ENCODE peak calls at places on chromosomes 11 and 22, in five cellular contexts. G is colonic mucosa, T is right lobe of liver, C is SJSA1, K is uterus. U is an unnamed sample.

GRCh38 chr11:95584589-95584988 is 205.0 kb downstream of the FAM76B start:
- DNase-seq in K (no peak), G (no peak), T (no peak), C (no peak), U (no peak)

GRCh38 chr11:130872102-130872501 is 44.2 kb downstream of the SNX19 start:
- DNase-seq in T (no peak), C (no peak), K (no peak), G (no peak), U (no peak)

GRCh38 chr11:46305295-46305694 is 27.8 kb downstream of the CREB3L1 start:
- DNase-seq in G (no peak), K (no peak), C (no peak), T (no peak), U (no peak)

GRCh38 chr11:102933627-102934026 is 21.9 kb downstream of the MMP13 start:
- DNase-seq in T (no peak), K (no peak), G (no peak), C (no peak), U (no peak)

GRCh38 chr11:36016263-36016662 is 72.4 kb downstream of the LDLRAD3 start:
- DNase-seq in T (no peak), K (no peak), C (no peak), G (no peak), U (no peak)

GRCh38 chr11:37957717-37958116 is 1359.7 kb upstream of the RAG2 start:
- DNase-seq in K (no peak), G (no peak), C (no peak), T (no peak), U (no peak)

GRCh38 chr11:119664063-119664572 is 64.9 kb downstream of the NECTIN1 start:
- DNase-seq in G (peak; percentile 38), T (no peak), C (no peak), K (no peak), U (no peak)

GRCh38 chr11:108780119-108780518 is 115.2 kb downstream of the DDX10 start:
- DNase-seq in G (no peak), K (no peak), C (no peak), T (no peak), U (no peak)

GRCh38 chr22:29158546-29158945 is 47.1 kb upstream of the EMID1 start:
- DNase-seq in G (no peak), C (no peak), K (no peak), T (no peak), U (no peak)

GRCh38 chr11:46918087-46918751 is at the start of gene LRP4:
- DNase-seq in K (peak; percentile 62), G (peak; percentile 62), T (peak; percentile 57), C (no peak), U (no peak)

GRCh38 chr11:112469376-112469775 is 208.7 kb upstream of the PLET1 start:
- DNase-seq in K (no peak), G (no peak), C (no peak), T (no peak), U (no peak)

GRCh38 chr11:134613646-134614045 is 201.6 kb upstream of the B3GAT1 start:
- DNase-seq in T (no peak), C (no peak), K (no peak), G (no peak), U (no peak)

GRCh38 chr11:16001899-16002426 is 354.4 kb downstream of the SOX6 start:
- DNase-seq in C (peak; percentile 87), K (no peak), T (no peak), G (peak; percentile 24), U (no peak)

GRCh38 chr11:85826096-85826855 is 15.3 kb upstream of the SYTL2 start:
- DNase-seq in T (peak; percentile 58), K (peak; percentile 53), C (no peak), G (no peak), U (no peak)

GRCh38 chr11:85828640-85828978 is 17.7 kb upstream of the SYTL2 start:
- DNase-seq in T (no peak), G (no peak), K (no peak), C (no peak), U (no peak)

GRCh38 chr11:85825590-85825989 is 14.6 kb upstream of the SYTL2 start:
- DNase-seq in G (no peak), C (no peak), T (no peak), K (no peak), U (no peak)

GRCh38 chr11:85829172-85829571 is 18.2 kb upstream of the SYTL2 start:
- DNase-seq in G (no peak), C (no peak), T (no peak), K (no peak), U (no peak)

DNA sequence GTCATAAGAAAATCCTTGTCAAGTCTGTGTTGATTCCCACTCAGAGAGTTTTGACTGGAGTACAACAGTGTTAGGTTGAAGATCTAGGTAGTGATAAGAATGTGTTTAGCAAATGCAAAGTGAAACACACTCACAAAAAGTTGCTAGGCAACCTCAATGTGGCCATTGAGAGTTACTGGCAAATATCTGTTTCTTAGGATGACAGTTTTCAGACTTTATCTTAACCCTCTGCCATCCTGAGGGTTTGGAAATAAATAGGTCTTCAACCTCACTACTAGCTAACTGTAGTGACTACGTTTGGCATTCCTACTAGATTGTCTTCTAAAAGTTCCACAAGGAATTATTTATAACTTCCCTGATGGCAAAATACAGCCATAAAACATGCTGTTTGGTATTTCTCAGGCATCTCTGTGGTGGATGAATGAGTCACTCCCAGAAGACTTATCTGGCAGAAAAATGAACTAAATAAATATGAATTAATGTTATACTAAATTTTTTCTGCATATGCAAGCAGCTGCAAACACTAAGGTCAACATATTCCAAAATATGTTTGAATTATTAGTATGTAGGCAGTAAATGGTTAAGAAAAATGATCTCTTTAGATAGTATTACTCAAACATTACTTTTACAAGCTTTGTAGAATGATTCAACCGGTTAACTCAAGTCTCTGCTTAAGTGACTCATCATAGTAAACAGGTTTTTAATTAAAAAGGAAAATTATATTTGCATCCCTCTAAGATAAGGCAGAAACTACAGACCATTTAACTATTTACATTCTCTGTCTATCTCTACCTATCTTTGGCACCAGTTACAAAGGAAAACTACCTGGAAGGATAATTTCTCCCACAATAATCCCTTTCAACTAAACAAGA is 17.1 kb upstream of the SYTL2 start:
- DNase-seq in T (no peak), K (no peak), G (no peak), C (no peak), U (no peak)
- H3K27ac ChIP-seq in T (no peak overlapping the region), K (peak overlapping the region; percentile 86), G (peak overlapping the region; percentile 48), C (peak overlapping the region; percentile 72), U (no peak overlapping the region)

GRCh38 chr22:24592846-24593809 is at the start of gene LRRC75B:
- DNase-seq in T (peak; percentile 98), K (peak; percentile 93), G (peak; percentile 96), C (peak; percentile 87), U (peak; percentile 67)
- H3K27ac ChIP-seq in T (peak within 1 kb of the TSS; percentile 44), K (peak within 1 kb of the TSS; percentile 63), G (peak within 1 kb of the TSS; percentile 61), C (peak within 1 kb of the TSS; percentile 34), U (peak within 1 kb of the TSS; percentile 55)

GRCh38 chr11:76035020-76035419 is 171.3 kb downstream of the WNT11 start:
- DNase-seq in G (no peak), T (no peak), C (no peak), K (no peak), U (no peak)
- H3K27ac ChIP-seq in G (no peak overlapping the region), T (no peak overlapping the region), C (no peak overlapping the region), K (no peak overlapping the region), U (no peak overlapping the region)

DNA sequence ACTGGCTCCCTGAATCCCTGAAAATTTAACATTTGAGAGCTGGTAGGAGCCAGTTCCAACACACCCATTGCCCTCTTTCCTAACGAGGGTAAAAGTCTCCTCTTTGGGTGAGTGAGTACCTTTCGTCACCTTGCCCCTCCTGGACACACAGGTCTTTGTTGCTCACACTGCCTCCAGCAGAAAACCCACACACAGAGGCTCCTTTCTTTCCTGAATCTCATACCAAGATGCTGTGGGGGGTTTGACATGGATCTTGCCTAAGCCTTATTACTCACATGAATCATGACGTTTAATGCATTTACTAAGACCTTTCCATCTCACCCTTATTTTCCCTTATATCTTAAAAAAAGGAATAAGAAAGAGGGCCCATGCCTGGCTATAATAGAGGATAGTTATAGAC is 53.0 kb downstream of the PARVA start:
- DNase-seq in K (no peak), C (no peak), T (no peak), G (no peak), U (no peak)
- H3K27ac ChIP-seq in K (peak overlapping the region; percentile 96), C (peak overlapping the region; percentile 32), T (no peak overlapping the region), G (peak overlapping the region; percentile 65), U (no peak overlapping the region)

U was measured in caudate nucleus.